ENCODE peak calls at places on chromosomes 1 and 21, in eight cellular contexts. Y is neural progenitor cell, H is left ventricle myocardium inferior, L is ovary, E is right lobe of liver, A is heart right ventricle, W is uterus, X is psoas muscle. V is an unnamed sample.
A peak's percentile ranks its signal among the peaks of the same experiment; 100 is the strongest.

GRCh38 chr1:1433804-1434130 is 1.7 kb upstream of the VWA1 start:
- DNase-seq in A (peak; percentile 57), X (no peak), E (peak; percentile 62), L (peak; percentile 67), Y (peak; percentile 45), W (peak; percentile 66), H (no peak), V (no peak)

GRCh38 chr21:22342855-22343254 is 1344.6 kb downstream of the NCAM2 start:
- DNase-seq in H (no peak), W (no peak), A (no peak), L (no peak), E (no peak), X (no peak), Y (no peak), V (peak; percentile 42)

GRCh38 chr21:34544032-34544496 is 32.1 kb upstream of the KCNE1 start:
- DNase-seq in Y (peak; percentile 53), W (peak; percentile 60), L (peak; percentile 39), A (peak; percentile 78), H (peak; percentile 36), X (peak; percentile 36), E (peak; percentile 71), V (peak; percentile 79)

GRCh38 chr1:150562384-150563339 is 13.5 kb downstream of the ADAMTSL4 start:
- DNase-seq in Y (peak; percentile 73), E (peak; percentile 71), X (no peak), W (peak; percentile 54), A (no peak), L (no peak), H (no peak), V (peak; percentile 66)

GRCh38 chr1:174965006-174965971 is 34.5 kb upstream of the CACYBP start:
- DNase-seq in L (no peak), X (no peak), A (no peak), W (no peak), H (no peak), E (no peak), Y (no peak), V (no peak)

GRCh38 chr1:145826030-145826429 is 2.0 kb downstream of the POLR3C start:
- DNase-seq in E (no peak), X (no peak), L (no peak), Y (no peak), A (no peak), W (no peak), H (no peak), V (no peak)

GRCh38 chr1:204583909-204584632 is 67.9 kb downstream of the MDM4 start:
- DNase-seq in X (no peak), Y (no peak), A (peak; percentile 66), L (no peak), E (no peak), W (no peak), H (peak; percentile 77), V (no peak)

GRCh38 chr1:91714867-91715381 is 171.0 kb downstream of the TGFBR3 start:
- DNase-seq in A (no peak), Y (no peak), E (no peak), W (no peak), X (no peak), L (no peak), H (no peak), V (no peak)

GRCh38 chr1:209673631-209674417 is 1.4 kb upstream of the G0S2 start:
- DNase-seq in L (no peak), W (peak; percentile 51), E (peak; percentile 67), X (peak; percentile 64), A (no peak), Y (no peak), H (no peak), V (peak; percentile 39)

GRCh38 chr1:15246960-15247614 is at the start of gene FHAD1:
- DNase-seq in Y (peak; percentile 92), H (peak; percentile 32), E (no peak), X (peak; percentile 46), L (peak; percentile 86), A (no peak), W (no peak), V (peak; percentile 58)

GRCh38 chr1:207603777-207604176 is 41.2 kb upstream of the CR1L start:
- DNase-seq in E (no peak), Y (no peak), H (no peak), X (no peak), W (no peak), A (no peak), L (no peak), V (no peak)

GRCh38 chr1:230898144-230898543 is 29.8 kb upstream of the C1orf198 start:
- DNase-seq in E (no peak), H (no peak), W (no peak), X (no peak), L (no peak), Y (no peak), A (no peak), V (no peak)

GRCh38 chr1:161439280-161440232 is 65.7 kb upstream of the FCGR2A start:
- DNase-seq in W (no peak), X (no peak), A (no peak), H (no peak), L (peak; percentile 26), Y (no peak), E (no peak), V (peak; percentile 3)

GRCh38 chr1:210200090-210200736 is 32.4 kb upstream of the SERTAD4 start:
- DNase-seq in L (no peak), W (no peak), X (no peak), Y (no peak), E (no peak), A (no peak), H (no peak), V (no peak)

GRCh38 chr1:59061876-59062275 is 235.0 kb upstream of the FGGY start:
- DNase-seq in H (peak; percentile 65), A (peak; percentile 86), X (peak; percentile 56), W (peak; percentile 80), Y (no peak), E (no peak), L (peak; percentile 29), V (no peak)
- H3K27ac ChIP-seq in H (peak overlapping the region; percentile 88), A (peak overlapping the region; percentile 63), X (peak overlapping the region; percentile 59), W (peak overlapping the region; percentile 86), Y (no peak overlapping the region), E (no peak overlapping the region), L (peak overlapping the region; percentile 2), V (peak overlapping the region; percentile 35)

DNA sequence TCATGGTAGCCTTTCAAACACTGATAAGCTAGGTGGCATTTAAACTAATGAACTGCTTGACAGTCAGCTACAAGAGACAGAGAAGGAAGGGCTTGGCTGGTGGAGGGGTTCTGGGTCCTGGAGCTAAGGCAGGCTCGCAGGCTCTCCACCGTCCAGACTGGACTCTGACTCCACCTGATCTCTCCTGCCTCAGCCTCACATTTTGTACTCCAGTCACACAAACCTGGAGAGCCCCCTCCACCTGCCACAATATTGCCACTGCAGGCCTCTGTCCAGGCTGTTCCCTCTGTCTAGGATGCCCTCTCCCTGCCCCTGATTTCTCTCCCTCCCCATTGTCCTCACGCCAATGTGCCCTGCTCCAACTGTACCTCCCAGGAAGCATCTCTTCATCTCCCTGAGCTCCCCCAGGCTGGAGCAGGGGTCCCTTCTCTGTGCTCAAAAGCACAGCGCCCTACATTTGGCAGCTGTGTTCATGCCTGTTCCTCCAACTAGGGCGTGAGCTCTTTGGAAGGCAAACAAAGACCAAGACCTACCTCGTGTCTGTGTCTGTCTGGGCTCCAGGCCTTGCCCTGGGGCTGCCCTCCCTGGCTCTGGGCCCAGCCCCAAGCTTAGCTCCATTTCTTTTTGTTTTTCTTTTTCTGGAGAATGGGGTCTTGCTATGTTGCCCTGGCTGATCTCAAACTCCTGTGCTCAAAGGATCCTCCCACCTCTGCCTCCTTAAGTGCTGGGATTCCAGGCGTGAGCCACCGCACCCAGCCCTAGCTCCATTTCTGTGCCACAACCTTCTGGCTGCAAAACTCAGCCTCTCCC is 2.9 kb downstream of the TIE1 start:
- DNase-seq in E (peak; percentile 68), X (no peak), H (no peak), W (no peak), Y (no peak), L (no peak), A (no peak), V (no peak)
- H3K4me1 ChIP-seq in E (no peaks in the 10 kb centered on the region), X (peaks cover 6% of the 10 kb centered on the region), H (peaks cover 65% of the 10 kb centered on the region), W (no peaks in the 10 kb centered on the region), Y (peaks cover 25% of the 10 kb centered on the region), L (peaks cover 2% of the 10 kb centered on the region), A (peaks cover 56% of the 10 kb centered on the region), V (no peaks in the 10 kb centered on the region)

DNA sequence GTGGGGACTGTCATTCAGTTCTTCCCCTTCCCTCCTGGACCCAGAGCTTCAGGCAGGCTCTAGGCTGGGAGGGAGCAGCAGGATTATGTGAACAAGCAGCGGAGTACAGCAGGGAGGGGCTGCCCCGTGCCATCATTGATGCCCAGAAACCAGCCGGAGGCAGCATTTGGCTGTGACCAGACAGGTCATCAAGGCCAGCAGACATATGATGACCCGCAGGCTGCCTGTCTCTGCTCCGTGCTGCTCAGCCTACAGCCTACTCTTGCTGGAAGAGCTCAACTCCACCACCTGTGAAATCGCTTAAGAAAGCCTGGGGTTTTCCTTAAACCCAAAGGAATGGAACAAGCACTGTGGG is 4.9 kb downstream of the KLHL21 start:
- DNase-seq in A (no peak), E (no peak), H (no peak), X (no peak), W (no peak), Y (no peak), L (no peak), V (no peak)
- H3K4me3 ChIP-seq in A (no peak overlapping the region), E (no peak overlapping the region), H (peak overlapping the region; percentile 97), X (peak overlapping the region; percentile 87), W (no peak overlapping the region), Y (no peak overlapping the region), L (no peak overlapping the region), V (no peak overlapping the region)

DNA sequence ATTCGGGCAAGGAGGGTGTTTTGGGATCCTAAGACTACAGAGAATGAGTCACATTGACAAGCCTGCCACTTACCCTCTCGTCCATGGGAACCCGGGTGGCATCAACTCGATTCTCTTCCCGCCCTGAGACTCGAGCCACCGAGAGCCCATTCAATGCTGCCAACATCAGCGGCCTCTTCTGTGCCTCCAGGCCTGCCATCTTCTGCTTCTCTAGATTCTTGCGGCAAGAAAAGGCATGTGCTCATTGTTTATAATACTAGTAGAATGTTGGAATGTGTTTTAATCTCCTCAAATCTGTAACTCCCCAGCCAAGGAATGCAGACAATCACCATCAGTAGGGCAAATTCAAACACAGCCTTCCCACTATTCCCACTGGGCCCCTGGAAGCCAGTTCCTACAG is 96.9 kb downstream of the SMYD2 start:
- DNase-seq in A (no peak), X (no peak), H (no peak), L (no peak), E (no peak), W (no peak), Y (no peak), V (no peak)
- H3K27ac ChIP-seq in A (no peak overlapping the region), X (no peak overlapping the region), H (no peak overlapping the region), L (no peak overlapping the region), E (no peak overlapping the region), W (no peak overlapping the region), Y (no peak overlapping the region), V (no peak overlapping the region)